ENCODE peak calls at places on chromosomes 2 and 18, in seven cellular contexts. H, M, B, X, O, U and J are unnamed samples.

GRCh38 chr2:226411727-226412360 is 387.8 kb downstream of the IRS1 start:
- DNase-seq in H (no peak), M (no peak), B (peak), X (peak), O (peak), U (peak), J (no peak)

GRCh38 chr18:25373443-25373842 is 21.5 kb upstream of the ZNF521 start:
- DNase-seq in H (no peak), M (no peak), B (no peak), X (no peak), O (no peak), U (no peak), J (no peak)

GRCh38 chr2:226766352-226767055 is 33.1 kb downstream of the IRS1 start:
- DNase-seq in H (no peak), M (no peak), B (no peak), X (no peak), O (no peak), U (no peak), J (no peak)

GRCh38 chr2:10242998-10243925 is 59.4 kb upstream of the HPCAL1 start:
- DNase-seq in H (no peak), M (no peak), B (no peak), X (no peak), O (no peak), U (no peak), J (no peak)

GRCh38 chr2:17869128-17869527 is 9.3 kb upstream of the KCNS3 start:
- DNase-seq in H (no peak), M (no peak), B (no peak), X (no peak), O (peak), U (peak), J (peak)

GRCh38 chr2:70995227-70995729 is 605 bp upstream of the TEX261 start:
- DNase-seq in H (no peak), M (peak), B (peak), X (peak), O (peak), U (peak), J (peak)

GRCh38 chr2:217331577-217332139 is 471.8 kb upstream of the TNP1 start:
- DNase-seq in H (no peak), M (no peak), B (peak), X (peak), O (no peak), U (peak), J (peak)

GRCh38 chr2:42495234-42495581 is 1.4 kb upstream of the KCNG3 start:
- DNase-seq in H (no peak), M (no peak), B (no peak), X (no peak), O (no peak), U (no peak), J (no peak)

GRCh38 chr2:46540496-46541342 is 61.4 kb downstream of the TMEM247 start:
- DNase-seq in H (peak), M (no peak), B (peak), X (peak), O (peak), U (peak), J (peak)

GRCh38 chr2:235493402-235493774 is 455 bp upstream of the AGAP1 start:
- DNase-seq in H (peak), M (no peak), B (no peak), X (no peak), O (no peak), U (no peak), J (no peak)

GRCh38 chr2:129337076-129337475 is 642.4 kb upstream of the RAB6C start:
- DNase-seq in H (no peak), M (no peak), B (no peak), X (no peak), O (no peak), U (no peak), J (no peak)

GRCh38 chr2:171858397-171858958 is 35.6 kb downstream of the SLC25A12 start:
- DNase-seq in H (no peak), M (no peak), B (no peak), X (no peak), O (no peak), U (no peak), J (no peak)

GRCh38 chr2:108929896-108930425 is 59.1 kb downstream of the EDAR start:
- DNase-seq in H (no peak), M (no peak), B (no peak), X (no peak), O (no peak), U (no peak), J (no peak)

GRCh38 chr2:238285653-238286082 is 2.7 kb downstream of the PER2 start:
- DNase-seq in H (peak), M (no peak), B (peak), X (peak), O (no peak), U (peak), J (peak)

GRCh38 chr2:66426250-66427064 is 8.5 kb upstream of the MEIS1 start:
- DNase-seq in H (no peak), M (no peak), B (no peak), X (peak), O (no peak), U (no peak), J (no peak)

GRCh38 chr2:69514836-69515235 is 77.6 kb upstream of the NFU1 start:
- DNase-seq in H (no peak), M (no peak), B (no peak), X (no peak), O (no peak), U (peak), J (no peak)